ENCODE peak calls at places on chromosomes 4 and X, in four cellular contexts. K, X, W and P are unnamed samples.

GRCh38 chr4:6352031-6352763 is 82.5 kb downstream of the WFS1 start:
- DNase-seq in K (no peak), X (no peak), W (no peak), P (no peak)

GRCh38 chr4:109552240-109552639 is 7.8 kb upstream of the MCUB start:
- DNase-seq in K (no peak), X (no peak), W (no peak), P (no peak)

GRCh38 chrX:123830309-123830708 is 29.5 kb upstream of the XIAP start:
- DNase-seq in K (no peak), X (peak; percentile 36), W (peak; percentile 67), P (no peak)

GRCh38 chr4:37490391-37491347 is 195.5 kb downstream of the RELL1 start:
- DNase-seq in K (no peak), X (no peak), W (no peak), P (no peak)

GRCh38 chr4:10180927-10181744 is 64.5 kb upstream of the WDR1 start:
- DNase-seq in K (no peak), X (no peak), W (no peak), P (no peak)

GRCh38 chr4:24226018-24226417 is 336.2 kb upstream of the PPARGC1A start:
- DNase-seq in K (no peak), X (no peak), W (no peak), P (no peak)

GRCh38 chr4:26930964-26931363 is 70.3 kb downstream of the STIM2 start:
- DNase-seq in K (no peak), X (no peak), W (no peak), P (no peak)

GRCh38 chr4:109251396-109251795 is 51.1 kb downstream of the COL25A1 start:
- DNase-seq in K (no peak), X (no peak), W (no peak), P (no peak)

GRCh38 chr4:57148177-57148576 is 38.0 kb upstream of the IGFBP7 start:
- DNase-seq in K (no peak), X (no peak), W (no peak), P (no peak)

DNA sequence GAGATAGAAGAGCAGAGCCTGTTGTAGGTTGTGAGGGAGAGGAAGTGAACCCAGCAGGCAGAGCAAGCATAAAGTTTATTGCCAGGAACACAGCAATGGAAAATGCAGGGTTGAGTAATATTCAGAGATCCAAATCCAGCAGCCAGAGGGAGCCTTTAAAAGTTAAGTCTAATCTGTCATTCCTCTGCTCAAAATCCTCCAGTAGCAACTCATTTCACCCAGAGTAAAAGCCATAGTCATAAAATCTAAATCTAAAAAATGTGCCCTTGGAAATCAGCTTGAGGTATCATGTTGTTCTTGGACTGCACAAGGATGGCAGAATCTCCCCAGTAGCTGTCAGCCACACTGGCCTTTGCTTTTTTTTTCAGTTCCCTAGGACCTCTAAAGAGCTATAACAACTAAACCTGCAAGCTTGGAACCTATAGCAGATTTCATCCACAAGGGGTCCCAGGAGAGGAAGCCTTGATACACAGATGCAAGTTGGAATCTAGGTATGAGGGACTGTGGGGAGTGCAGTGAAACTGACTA is 62.9 kb upstream of the FRAS1 start:
- DNase-seq in K (no peak), X (no peak), W (no peak), P (peak; percentile 58)
- TF ChIP-seq CTCF in K (peak; percentile 33), X (no peak), W (peak; percentile 47), P (peak; percentile 75)

GRCh38 chr4:125433453-125433852 is 118.7 kb downstream of the FAT4 start:
- DNase-seq in K (no peak), X (no peak), W (no peak), P (no peak)

GRCh38 chr4:125428832-125429231 is 114.1 kb downstream of the FAT4 start:
- DNase-seq in K (no peak), X (no peak), W (no peak), P (no peak)

GRCh38 chr4:125434136-125434535 is 119.4 kb downstream of the FAT4 start:
- DNase-seq in K (no peak), X (no peak), W (no peak), P (no peak)

GRCh38 chr4:125432078-125432477 is 117.3 kb downstream of the FAT4 start:
- DNase-seq in K (no peak), X (no peak), W (no peak), P (no peak)
- TF ChIP-seq CTCF in K (no peak), X (no peak), W (peak; percentile 23), P (no peak)

GRCh38 chrX:150047818-150048217 is 109.5 kb upstream of the EOLA2 start:
- DNase-seq in K (no peak), X (no peak), W (no peak), P (no peak)

GRCh38 chrX:150049647-150050046 is 111.4 kb upstream of the EOLA2 start:
- DNase-seq in K (no peak), X (no peak), W (no peak), P (no peak)

GRCh38 chrX:150051096-150051495 is 112.8 kb upstream of the EOLA2 start:
- DNase-seq in K (no peak), X (no peak), W (no peak), P (no peak)

GRCh38 chrX:150052226-150052625 is 113.9 kb upstream of the EOLA2 start:
- DNase-seq in K (no peak), X (no peak), W (no peak), P (no peak)

GRCh38 chrX:150050387-150050786 is 112.1 kb upstream of the EOLA2 start:
- DNase-seq in K (no peak), X (no peak), W (no peak), P (no peak)
- TF ChIP-seq CTCF in K (no peak), X (no peak), W (no peak), P (no peak)

GRCh38 chr4:185656467-185656890 is 121.2 kb upstream of the PDLIM3 start:
- DNase-seq in K (no peak), X (no peak), W (no peak), P (no peak)
- TF ChIP-seq CTCF in K (peak; percentile 29), X (no peak), W (peak; percentile 56), P (no peak)